ENCODE peak calls at places on chromosomes 7 and 10, in seven cellular contexts. J is IMR-90, S is H1, F is H9, M is mesenchymal stem cell, D is neuronal stem cell, P is mesendoderm. C is an unnamed sample.

GRCh38 chr7:155267023-155267422 is 30.7 kb upstream of the INSIG1 start:
- DNase-seq in J (no peak), S (no peak), F (no peak), M (no peak), D (no peak), P (no peak), C (no peak)

GRCh38 chr7:132904209-132904608 is 177.7 kb downstream of the CHCHD3 start:
- DNase-seq in J (no peak), S (no peak), F (no peak), M (no peak), D (no peak), P (no peak), C (no peak)

GRCh38 chr7:18555120-18555519 is 59.6 kb downstream of the HDAC9 start:
- DNase-seq in J (peak; percentile 17), S (no peak), F (no peak), M (no peak), D (no peak), P (no peak), C (no peak)

GRCh38 chr7:128167316-128167691 is 73.8 kb upstream of the LEP start:
- DNase-seq in J (peak; percentile 75), S (no peak), F (peak; percentile 53), M (peak; percentile 79), D (no peak), P (peak; percentile 60), C (peak; percentile 61)

GRCh38 chr10:99788598-99789259 is 6.3 kb downstream of the ABCC2 start:
- DNase-seq in J (peak; percentile 73), S (no peak), F (no peak), M (peak; percentile 71), D (no peak), P (no peak), C (no peak)

GRCh38 chr7:146067880-146068279 is 48.7 kb upstream of the CNTNAP2 start:
- DNase-seq in J (no peak), S (no peak), F (no peak), M (no peak), D (no peak), P (no peak), C (no peak)

GRCh38 chr10:28505359-28505959 is 27.5 kb upstream of the WAC start:
- DNase-seq in J (no peak), S (no peak), F (no peak), M (no peak), D (no peak), P (no peak), C (no peak)

GRCh38 chr7:2624293-2624881 is 7.4 kb upstream of the TTYH3 start:
- DNase-seq in J (no peak), S (no peak), F (no peak), M (no peak), D (no peak), P (no peak), C (no peak)

GRCh38 chr7:21967500-21968099 is 21.9 kb upstream of the CDCA7L start:
- DNase-seq in J (no peak), S (no peak), F (no peak), M (no peak), D (no peak), P (peak; percentile 10), C (no peak)

GRCh38 chr10:116815641-116816415 is 33.5 kb upstream of the ENO4 start:
- DNase-seq in J (peak; percentile 67), S (no peak), F (no peak), M (no peak), D (no peak), P (no peak), C (no peak)

GRCh38 chr10:116808706-116809105 is 40.6 kb upstream of the ENO4 start:
- DNase-seq in J (no peak), S (no peak), F (no peak), M (no peak), D (no peak), P (no peak), C (no peak)

GRCh38 chr10:116809528-116810500 is 39.5 kb upstream of the ENO4 start:
- DNase-seq in J (no peak), S (peak; percentile 81), F (peak; percentile 73), M (no peak), D (no peak), P (peak; percentile 50), C (peak; percentile 46)

GRCh38 chr10:116810895-116811294 is 38.4 kb upstream of the ENO4 start:
- DNase-seq in J (no peak), S (no peak), F (no peak), M (no peak), D (no peak), P (no peak), C (no peak)

DNA sequence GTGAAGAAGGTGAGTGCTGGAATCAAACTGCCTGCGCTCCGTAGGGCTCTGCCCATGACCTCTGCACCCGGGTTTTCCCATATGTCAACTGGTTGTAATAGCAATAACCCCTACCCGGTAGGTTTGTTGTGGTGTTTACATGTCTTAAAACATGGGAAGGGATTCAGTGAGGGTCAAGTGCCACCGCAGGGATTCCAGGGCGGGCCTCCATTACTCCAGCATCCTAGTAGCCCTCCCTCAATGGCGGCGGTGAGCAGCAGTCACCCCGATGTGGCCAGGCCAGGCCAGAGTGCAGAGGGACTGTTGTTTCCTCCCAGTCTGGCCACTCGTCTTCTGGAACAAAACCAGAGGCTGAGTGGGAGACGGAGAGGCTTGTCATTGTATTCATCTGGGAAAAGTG is 37.6 kb upstream of the ENO4 start:
- DNase-seq in J (no peak), S (no peak), F (no peak), M (no peak), D (no peak), P (no peak), C (no peak)
- H2BK120ac ChIP-seq in J (no peak overlapping the region), S (no peak overlapping the region), F (no peak overlapping the region), M (no peak overlapping the region), D (no peak overlapping the region), P (no peak overlapping the region), C (no peak overlapping the region)

DNA sequence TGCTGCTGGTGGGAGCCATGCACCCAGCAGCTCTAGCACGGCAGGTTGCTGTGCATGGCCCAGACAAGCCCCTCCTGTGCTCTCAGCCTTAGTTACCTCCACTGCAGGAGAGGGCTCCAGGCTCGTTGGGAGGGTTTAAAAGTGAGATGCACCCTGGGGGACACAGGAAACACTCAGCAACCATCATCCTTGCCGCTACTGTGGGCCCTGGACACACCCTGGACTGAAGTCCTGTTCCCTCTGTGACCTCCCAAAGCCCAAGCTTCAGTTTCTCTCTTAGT is 49.0 kb downstream of the FOXL3 start:
- DNase-seq in J (no peak), S (no peak), F (no peak), M (no peak), D (no peak), P (no peak), C (no peak)
- H2BK120ac ChIP-seq in J (no peak overlapping the region), S (no peak overlapping the region), F (no peak overlapping the region), M (no peak overlapping the region), D (no peak overlapping the region), P (no peak overlapping the region), C (no peak overlapping the region)

GRCh38 chr10:17693009-17693408 is 49.1 kb downstream of the STAM start:
- DNase-seq in J (no peak), S (no peak), F (no peak), M (no peak), D (no peak), P (no peak), C (no peak)

GRCh38 chr10:17684537-17684936 is 40.6 kb downstream of the STAM start:
- DNase-seq in J (no peak), S (no peak), F (no peak), M (no peak), D (no peak), P (no peak), C (no peak)

GRCh38 chr10:17685227-17685840 is 41.4 kb downstream of the STAM start:
- DNase-seq in J (no peak), S (no peak), F (no peak), M (no peak), D (no peak), P (no peak), C (no peak)

GRCh38 chr10:17687117-17687831 is 43.3 kb downstream of the STAM start:
- DNase-seq in J (no peak), S (no peak), F (no peak), M (no peak), D (no peak), P (no peak), C (no peak)

DNA sequence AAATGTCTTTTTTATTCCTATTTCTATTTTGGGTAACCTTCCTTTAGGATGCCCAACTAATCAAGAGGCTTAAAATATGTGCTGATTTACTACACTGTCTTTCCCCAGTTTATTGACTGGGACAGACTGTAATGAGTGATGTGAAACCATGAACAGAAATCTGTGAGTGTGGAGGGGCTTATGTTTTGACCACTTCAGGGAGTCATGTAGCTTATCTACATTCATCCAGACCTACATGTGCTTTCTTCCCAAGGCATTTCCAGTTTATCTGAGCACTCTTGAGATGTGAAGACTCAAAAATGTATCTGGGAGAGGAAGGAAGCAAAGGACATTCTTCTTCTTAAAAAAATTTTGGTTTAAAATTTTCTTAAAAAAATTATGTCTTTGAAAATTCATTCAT is 45.2 kb downstream of the STAM start:
- DNase-seq in J (no peak), S (no peak), F (no peak), M (no peak), D (no peak), P (no peak), C (no peak)
- H2BK120ac ChIP-seq in J (no peak overlapping the region), S (no peak overlapping the region), F (no peak overlapping the region), M (no peak overlapping the region), D (no peak overlapping the region), P (no peak overlapping the region), C (no peak overlapping the region)

GRCh38 chr7:44262031-44262430 is 61.3 kb downstream of the YKT6 start:
- DNase-seq in J (no peak), S (no peak), F (no peak), M (no peak), D (no peak), P (no peak), C (no peak)
- H2BK120ac ChIP-seq in J (no peak overlapping the region), S (no peak overlapping the region), F (no peak overlapping the region), M (no peak overlapping the region), D (no peak overlapping the region), P (no peak overlapping the region), C (no peak overlapping the region)

DNA sequence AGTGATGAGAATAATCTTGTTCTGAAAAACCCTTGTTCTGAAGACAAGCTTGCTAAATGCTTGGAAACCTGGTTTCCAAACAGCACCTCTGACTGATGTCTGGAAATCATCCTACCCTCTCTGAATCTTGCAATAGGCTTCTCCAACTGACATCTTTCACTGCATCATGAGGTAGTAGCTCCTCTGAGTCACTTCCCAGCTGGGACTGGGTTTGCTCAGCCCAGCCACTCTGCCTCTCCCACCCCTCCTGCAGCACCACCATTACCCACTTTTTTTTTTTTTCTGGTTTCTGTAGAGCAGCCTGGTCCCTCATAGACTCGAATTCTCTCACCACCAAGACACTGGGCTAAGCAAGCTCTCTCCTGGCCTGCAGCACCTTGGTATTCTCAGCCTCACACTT is 919.7 kb downstream of the GRID1 start:
- DNase-seq in J (no peak), S (no peak), F (no peak), M (peak; percentile 22), D (no peak), P (no peak), C (no peak)
- H2BK120ac ChIP-seq in J (no peak overlapping the region), S (no peak overlapping the region), F (no peak overlapping the region), M (no peak overlapping the region), D (no peak overlapping the region), P (no peak overlapping the region), C (no peak overlapping the region)

GRCh38 chr7:25735674-25736242 is 416.2 kb upstream of the NFE2L3 start:
- DNase-seq in J (no peak), S (no peak), F (no peak), M (no peak), D (no peak), P (no peak), C (no peak)
- H2BK120ac ChIP-seq in J (no peak overlapping the region), S (no peak overlapping the region), F (no peak overlapping the region), M (no peak overlapping the region), D (no peak overlapping the region), P (no peak overlapping the region), C (peak overlapping the region; percentile 77)

GRCh38 chr7:6653101-6653995 is 16.2 kb downstream of the ZNF316 start:
- DNase-seq in J (no peak), S (no peak), F (no peak), M (no peak), D (no peak), P (no peak), C (no peak)
- H2BK120ac ChIP-seq in J (no peak overlapping the region), S (no peak overlapping the region), F (no peak overlapping the region), M (no peak overlapping the region), D (no peak overlapping the region), P (no peak overlapping the region), C (no peak overlapping the region)